ENCODE peak calls at places on chromosome 18, in ten cellular contexts. J is H9, N is fibroblast of mammary gland, F is fibroblast of villous mesenchyme, X is HFFc6, K is fibroblast of the aortic adventitia, Z is endodermal cell, H is WTC11, I is brain microvascular endothelial cell, A is tibial artery. O is an unnamed sample.

GRCh38 chr18:69326094-69326493 is 74.6 kb upstream of the DOK6 start:
- DNase-seq in I (no peak), F (peak; percentile 1), N (no peak), Z (no peak), H (no peak), X (no peak), A (no peak), J (no peak), K (no peak), O (no peak)

GRCh38 chr18:75089748-75090327 is 119.1 kb downstream of the PTGR3 start:
- DNase-seq in X (no peak), N (no peak), H (no peak), Z (peak; percentile 53), I (no peak), F (no peak), A (no peak), K (no peak), J (no peak), O (no peak)

GRCh38 chr18:21489119-21489750 is 111.3 kb downstream of the ESCO1 start:
- DNase-seq in J (peak; percentile 64), A (no peak), H (peak; percentile 60), I (peak; percentile 52), X (peak; percentile 33), Z (peak; percentile 84), N (peak; percentile 64), F (peak; percentile 70), K (peak; percentile 65), O (peak; percentile 74)

GRCh38 chr18:35513181-35513932 is 15.6 kb upstream of the INO80C start:
- DNase-seq in Z (peak; percentile 87), K (peak; percentile 86), X (peak; percentile 29), H (peak; percentile 54), I (peak; percentile 100), F (peak; percentile 76), N (peak; percentile 74), J (no peak), A (peak; percentile 30), O (no peak)

GRCh38 chr18:54161267-54161666 is 63.2 kb downstream of the MBD2 start:
- DNase-seq in A (no peak), I (no peak), F (peak; percentile 14), K (no peak), X (peak; percentile 19), N (no peak), J (no peak), Z (no peak), H (no peak), O (no peak)

GRCh38 chr18:76410660-76411417 is 84.2 kb downstream of the ZNF516 start:
- DNase-seq in H (no peak), X (no peak), J (peak; percentile 5), I (no peak), A (no peak), Z (no peak), F (peak; percentile 32), N (no peak), K (no peak), O (peak; percentile 77)

GRCh38 chr18:22552899-22553460 is 135.3 kb upstream of the CTAGE1 start:
- DNase-seq in N (no peak), X (no peak), J (no peak), H (no peak), Z (no peak), I (no peak), K (peak; percentile 65), A (no peak), F (no peak), O (no peak)

GRCh38 chr18:76499021-76499420 is 4.0 kb upstream of the ZNF516 start:
- DNase-seq in N (no peak), J (no peak), K (no peak), Z (no peak), H (no peak), X (no peak), I (no peak), A (no peak), F (no peak), O (no peak)

GRCh38 chr18:40935423-40935822 is 1019.6 kb upstream of the PIK3C3 start:
- DNase-seq in N (peak; percentile 46), Z (no peak), I (peak; percentile 14), H (no peak), F (peak; percentile 15), K (no peak), A (no peak), X (peak; percentile 13), J (no peak), O (no peak)

GRCh38 chr18:55893948-55894347 is 306.0 kb upstream of the TCF4 start:
- DNase-seq in H (no peak), F (no peak), X (no peak), N (no peak), J (no peak), K (no peak), A (no peak), I (no peak), Z (no peak), O (no peak)

GRCh38 chr18:51857989-51858388 is 482.0 kb upstream of the DCC start:
- DNase-seq in H (no peak), I (no peak), N (no peak), A (no peak), F (no peak), K (no peak), Z (no peak), J (no peak), X (no peak), O (no peak)

GRCh38 chr18:47050468-47050867 is 15.0 kb upstream of the ELOA2 start:
- DNase-seq in J (no peak), Z (no peak), K (peak; percentile 73), N (peak; percentile 68), H (no peak), A (no peak), I (peak; percentile 39), F (peak; percentile 62), X (peak; percentile 47), O (peak; percentile 45)

GRCh38 chr18:8468911-8469310 is 140.3 kb upstream of the RAB12 start:
- DNase-seq in K (peak; percentile 36), F (no peak), Z (no peak), A (no peak), J (no peak), N (peak; percentile 51), I (peak; percentile 49), X (no peak), H (no peak), O (no peak)
- TF ChIP-seq CTCF in K (no peak), F (no peak), Z (no peak), A (no peak), J (no peak), N (no peak), I (no peak), X (no peak), H (no peak), O (no peak)

GRCh38 chr18:79497638-79498081 is 101.9 kb downstream of the NFATC1 start:
- DNase-seq in X (no peak), K (no peak), H (no peak), A (peak; percentile 7), I (no peak), Z (no peak), J (no peak), F (peak; percentile 79), N (no peak), O (no peak)
- TF ChIP-seq CTCF in X (no peak), K (no peak), H (no peak), A (no peak), I (no peak), Z (no peak), J (no peak), F (no peak), N (no peak), O (no peak)

DNA sequence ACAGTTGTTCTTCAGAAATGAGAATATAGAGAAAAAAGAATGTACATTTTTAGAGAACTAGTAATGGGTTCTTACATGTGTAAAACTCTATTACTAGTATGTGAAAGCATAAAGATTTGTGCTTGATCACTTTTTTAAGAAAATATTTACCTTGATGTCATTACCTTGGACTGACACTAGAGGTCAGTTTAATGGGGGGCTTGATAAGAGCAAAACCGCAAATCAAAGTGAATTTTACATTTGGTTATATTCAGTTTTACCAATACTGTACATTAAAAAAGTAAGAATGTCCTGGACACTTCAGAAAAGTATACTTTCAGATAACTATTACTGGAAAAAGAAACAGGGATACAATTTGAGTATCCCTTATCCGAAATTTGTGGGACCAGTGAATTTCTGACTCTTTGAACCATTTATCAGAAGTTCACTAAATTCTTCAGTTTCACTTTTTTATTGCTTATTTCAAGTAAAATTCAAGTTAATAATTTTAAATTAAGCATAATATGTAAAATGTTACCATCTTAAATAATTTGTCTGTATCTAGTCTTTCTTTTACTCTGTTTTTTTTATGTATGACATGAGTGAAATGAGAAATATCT is 1149.5 kb downstream of the DSC3 start:
- DNase-seq in X (no peak), I (no peak), N (peak; percentile 17), Z (no peak), H (no peak), J (no peak), K (peak; percentile 14), F (peak; percentile 5), A (no peak), O (no peak)
- TF ChIP-seq CTCF in X (peak; percentile 87), I (peak; percentile 41), N (peak; percentile 55), Z (peak; percentile 86), H (peak; percentile 52), J (peak; percentile 78), K (peak; percentile 58), F (peak; percentile 41), A (no peak), O (no peak)

GRCh38 chr18:37778417-37779165 is 213.0 kb upstream of the CELF4 start:
- DNase-seq in H (peak; percentile 93), A (peak; percentile 32), K (no peak), I (peak; percentile 22), N (peak; percentile 10), X (peak; percentile 2), F (peak; percentile 1), Z (peak; percentile 96), J (peak; percentile 90), O (peak; percentile 72)
- TF ChIP-seq CTCF in H (peak; percentile 87), A (peak; percentile 14), K (no peak), I (peak; percentile 65), N (peak; percentile 54), X (peak; percentile 77), F (peak; percentile 42), Z (peak; percentile 97), J (peak; percentile 95), O (peak; percentile 77)

DNA sequence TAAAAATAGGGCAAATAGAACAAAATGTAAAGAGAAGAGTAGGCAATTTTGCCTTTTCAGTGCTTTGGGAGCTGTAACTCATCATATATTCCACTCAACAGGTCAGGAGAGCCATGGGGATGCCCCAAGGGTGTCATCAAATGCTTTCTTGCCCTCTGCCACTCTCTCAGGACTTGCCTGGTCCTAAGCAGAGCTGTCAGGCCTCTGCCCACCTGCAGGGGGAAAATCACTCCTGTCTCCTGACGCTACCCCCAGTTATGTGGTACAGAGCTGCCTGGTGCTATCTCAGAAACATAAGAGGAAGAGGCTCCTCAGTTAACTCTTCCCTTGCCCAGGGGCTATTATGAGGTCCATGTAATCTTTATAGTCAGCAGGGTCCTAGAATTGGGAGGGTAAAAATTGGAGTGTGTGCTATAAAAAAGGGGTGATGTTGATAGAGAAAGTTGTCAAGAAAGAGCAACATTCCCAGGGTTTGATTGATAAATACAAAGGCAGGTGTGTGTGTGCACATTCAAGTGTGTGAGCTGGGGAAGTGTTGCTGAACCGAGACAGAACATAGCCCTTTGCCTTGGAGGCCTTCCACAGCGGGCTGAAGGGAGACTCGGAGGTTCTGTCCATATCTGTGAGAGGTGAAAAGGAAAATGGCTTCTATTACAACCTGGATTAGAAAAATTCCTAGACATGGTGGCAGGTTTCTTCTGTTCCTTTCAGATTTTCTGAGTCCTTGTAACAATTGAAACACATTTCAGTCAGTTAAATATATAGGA is 25.4 kb downstream of the PTPRM start:
- DNase-seq in K (no peak), I (no peak), H (peak; percentile 32), A (no peak), F (no peak), J (peak; percentile 60), N (no peak), Z (peak; percentile 81), X (no peak), O (no peak)
- TF ChIP-seq CTCF in K (peak; percentile 12), I (peak; percentile 49), H (peak; percentile 15), A (no peak), F (no peak), J (peak; percentile 63), N (no peak), Z (peak; percentile 77), X (peak; percentile 33), O (no peak)

O was measured in GM13976.